ENCODE peak calls at places on chromosomes 13 and 19, in six cellular contexts. R, Z, Y, P, F and W are unnamed samples.

GRCh38 chr19:16509141-16510061 is 13.2 kb downstream of the C19orf44 start:
- DNase-seq in Z (no peak), P (no peak), R (no peak), Y (no peak), F (no peak), W (no peak)

GRCh38 chr19:49194408-49194807 is 36.8 kb downstream of the TRPM4 start:
- DNase-seq in P (no peak), Z (no peak), Y (no peak), R (no peak), F (no peak), W (no peak)

GRCh38 chr19:14467816-14468215 is 7.3 kb downstream of the PTGER1 start:
- DNase-seq in F (no peak), Y (no peak), P (no peak), Z (no peak), R (no peak), W (no peak)

GRCh38 chr13:102856603-102857002 is 10.8 kb downstream of the ERCC5 start:
- DNase-seq in Y (no peak), R (no peak), P (no peak), F (no peak), Z (no peak), W (no peak)

GRCh38 chr19:512548-513365 is 5.5 kb downstream of the TPGS1 start:
- DNase-seq in Y (no peak), R (no peak), F (no peak), P (no peak), Z (no peak), W (no peak)

GRCh38 chr19:28065026-28065425 is 1147.9 kb downstream of the UQCRFS1 start:
- DNase-seq in Z (no peak), P (no peak), R (no peak), F (no peak), Y (no peak), W (no peak)

GRCh38 chr19:49468746-49469447 is 5.1 kb upstream of the FLT3LG start:
- DNase-seq in P (peak), Y (peak), F (peak), Z (no peak), R (peak), W (no peak)

GRCh38 chr13:37134411-37135041 is 29.1 kb upstream of the CSNK1A1L start:
- DNase-seq in Y (no peak), P (no peak), R (no peak), F (no peak), Z (no peak), W (peak)

GRCh38 chr19:46107371-46107770 is 17.1 kb downstream of the IGFL3 start:
- DNase-seq in P (no peak), F (no peak), R (no peak), Y (no peak), Z (no peak), W (no peak)

GRCh38 chr13:20680416-20681080 is 23.0 kb upstream of the IL17D start:
- DNase-seq in R (no peak), F (no peak), Z (no peak), Y (no peak), P (no peak), W (no peak)